ENCODE peak calls at places on chromosomes 4 and X, in nine cellular contexts. One of them, this sample, is unnamed.

GRCh38 chr4:8874003-8874895 is 2.6 kb upstream of the HMX1 start:
- DNase-seq in epithelial cell of esophagus: no peak
- DNase-seq in NCI-H1105: no peak
- DNase-seq in transverse colon: no peak
- DNase-seq in brain microvascular endothelial cell: no peak
- DNase-seq in Right ventricle myocardium superior: no peak
- DNase-seq in lower lobe of right lung: no peak
- DNase-seq in WERI-Rb-1: no peak
- DNase-seq in CD4-positive, alpha-beta memory T cell: no peak
- DNase-seq in this sample: no peak

GRCh38 chrX:17376381-17377046 is 1.5 kb downstream of the NHS start:
- DNase-seq in epithelial cell of esophagus: peak
- DNase-seq in NCI-H1105: no peak
- DNase-seq in transverse colon: peak
- DNase-seq in brain microvascular endothelial cell: no peak
- DNase-seq in Right ventricle myocardium superior: peak
- DNase-seq in lower lobe of right lung: no peak
- DNase-seq in WERI-Rb-1: no peak
- DNase-seq in CD4-positive, alpha-beta memory T cell: no peak
- DNase-seq in this sample: no peak

GRCh38 chr4:28686618-28687017 is 1826.0 kb downstream of the STIM2 start:
- DNase-seq in epithelial cell of esophagus: peak
- DNase-seq in NCI-H1105: no peak
- DNase-seq in transverse colon: peak
- DNase-seq in brain microvascular endothelial cell: peak
- DNase-seq in Right ventricle myocardium superior: peak
- DNase-seq in lower lobe of right lung: no peak
- DNase-seq in WERI-Rb-1: peak
- DNase-seq in CD4-positive, alpha-beta memory T cell: no peak
- DNase-seq in this sample: no peak

GRCh38 chr4:8010618-8011017 is 71.0 kb upstream of the AFAP1 start:
- DNase-seq in epithelial cell of esophagus: peak
- DNase-seq in NCI-H1105: peak
- DNase-seq in transverse colon: peak
- DNase-seq in brain microvascular endothelial cell: peak
- DNase-seq in Right ventricle myocardium superior: no peak
- DNase-seq in lower lobe of right lung: no peak
- DNase-seq in WERI-Rb-1: peak
- DNase-seq in CD4-positive, alpha-beta memory T cell: no peak
- DNase-seq in this sample: no peak

GRCh38 chrX:143945171-143945570 is 61.3 kb downstream of the UBE2NL start:
- DNase-seq in epithelial cell of esophagus: peak
- DNase-seq in NCI-H1105: no peak
- DNase-seq in transverse colon: no peak
- DNase-seq in brain microvascular endothelial cell: no peak
- DNase-seq in Right ventricle myocardium superior: no peak
- DNase-seq in lower lobe of right lung: no peak
- DNase-seq in WERI-Rb-1: no peak
- DNase-seq in CD4-positive, alpha-beta memory T cell: no peak
- DNase-seq in this sample: no peak

GRCh38 chrX:106608016-106608415 is 3.8 kb upstream of the RADX start:
- DNase-seq in epithelial cell of esophagus: peak
- DNase-seq in NCI-H1105: peak
- DNase-seq in transverse colon: no peak
- DNase-seq in brain microvascular endothelial cell: no peak
- DNase-seq in Right ventricle myocardium superior: no peak
- DNase-seq in lower lobe of right lung: peak
- DNase-seq in WERI-Rb-1: no peak
- DNase-seq in CD4-positive, alpha-beta memory T cell: peak
- DNase-seq in this sample: no peak

GRCh38 chrX:8728932-8729331 is 3.0 kb downstream of the ANOS1 start:
- DNase-seq in epithelial cell of esophagus: no peak
- DNase-seq in NCI-H1105: no peak
- DNase-seq in transverse colon: no peak
- DNase-seq in brain microvascular endothelial cell: no peak
- DNase-seq in Right ventricle myocardium superior: no peak
- DNase-seq in lower lobe of right lung: peak
- DNase-seq in WERI-Rb-1: no peak
- DNase-seq in CD4-positive, alpha-beta memory T cell: no peak
- DNase-seq in this sample: no peak

GRCh38 chrX:145821291-145821897 is 3.8 kb downstream of the SLITRK2 start:
- DNase-seq in epithelial cell of esophagus: no peak
- DNase-seq in NCI-H1105: peak
- DNase-seq in transverse colon: no peak
- DNase-seq in brain microvascular endothelial cell: no peak
- DNase-seq in Right ventricle myocardium superior: no peak
- DNase-seq in lower lobe of right lung: no peak
- DNase-seq in WERI-Rb-1: peak
- DNase-seq in CD4-positive, alpha-beta memory T cell: no peak
- DNase-seq in this sample: no peak

GRCh38 chrX:19839770-19840254 is 47.6 kb downstream of the SH3KBP1 start:
- DNase-seq in epithelial cell of esophagus: peak
- DNase-seq in NCI-H1105: no peak
- DNase-seq in transverse colon: no peak
- DNase-seq in brain microvascular endothelial cell: no peak
- DNase-seq in Right ventricle myocardium superior: no peak
- DNase-seq in lower lobe of right lung: no peak
- DNase-seq in WERI-Rb-1: no peak
- DNase-seq in CD4-positive, alpha-beta memory T cell: peak
- DNase-seq in this sample: no peak

GRCh38 chrX:134158821-134159512 is 78.0 kb upstream of the CCDC160 start:
- DNase-seq in epithelial cell of esophagus: no peak
- DNase-seq in NCI-H1105: no peak
- DNase-seq in transverse colon: no peak
- DNase-seq in brain microvascular endothelial cell: no peak
- DNase-seq in Right ventricle myocardium superior: no peak
- DNase-seq in lower lobe of right lung: no peak
- DNase-seq in WERI-Rb-1: no peak
- DNase-seq in CD4-positive, alpha-beta memory T cell: no peak
- DNase-seq in this sample: no peak

GRCh38 chr4:15515106-15515505 is 45.4 kb downstream of the CC2D2A start:
- DNase-seq in epithelial cell of esophagus: no peak
- DNase-seq in NCI-H1105: no peak
- DNase-seq in transverse colon: no peak
- DNase-seq in brain microvascular endothelial cell: peak
- DNase-seq in Right ventricle myocardium superior: no peak
- DNase-seq in lower lobe of right lung: no peak
- DNase-seq in WERI-Rb-1: peak
- DNase-seq in CD4-positive, alpha-beta memory T cell: no peak
- DNase-seq in this sample: no peak

GRCh38 chrX:56978172-56978571 is 17.2 kb downstream of the SPIN3 start:
- DNase-seq in epithelial cell of esophagus: peak
- DNase-seq in NCI-H1105: peak
- DNase-seq in transverse colon: peak
- DNase-seq in brain microvascular endothelial cell: peak
- DNase-seq in Right ventricle myocardium superior: no peak
- DNase-seq in lower lobe of right lung: no peak
- DNase-seq in WERI-Rb-1: peak
- DNase-seq in CD4-positive, alpha-beta memory T cell: peak
- DNase-seq in this sample: no peak

GRCh38 chrX:47175588-47175980 is 18.0 kb upstream of the UBA1 start:
- DNase-seq in epithelial cell of esophagus: no peak
- DNase-seq in NCI-H1105: no peak
- DNase-seq in transverse colon: no peak
- DNase-seq in brain microvascular endothelial cell: no peak
- DNase-seq in Right ventricle myocardium superior: no peak
- DNase-seq in lower lobe of right lung: no peak
- DNase-seq in WERI-Rb-1: no peak
- DNase-seq in CD4-positive, alpha-beta memory T cell: no peak
- DNase-seq in this sample: peak

GRCh38 chr4:64940698-64941097 is 531.4 kb upstream of the TECRL start:
- DNase-seq in epithelial cell of esophagus: peak
- DNase-seq in NCI-H1105: no peak
- DNase-seq in transverse colon: no peak
- DNase-seq in brain microvascular endothelial cell: no peak
- DNase-seq in Right ventricle myocardium superior: no peak
- DNase-seq in lower lobe of right lung: no peak
- DNase-seq in WERI-Rb-1: no peak
- DNase-seq in CD4-positive, alpha-beta memory T cell: no peak
- DNase-seq in this sample: no peak

GRCh38 chr4:37425857-37426256 is 181.3 kb downstream of the NWD2 start:
- DNase-seq in epithelial cell of esophagus: no peak
- DNase-seq in NCI-H1105: no peak
- DNase-seq in transverse colon: no peak
- DNase-seq in brain microvascular endothelial cell: no peak
- DNase-seq in Right ventricle myocardium superior: no peak
- DNase-seq in lower lobe of right lung: no peak
- DNase-seq in WERI-Rb-1: no peak
- DNase-seq in CD4-positive, alpha-beta memory T cell: no peak
- DNase-seq in this sample: no peak

GRCh38 chr4:182862921-182863320 is 54.3 kb downstream of the DCTD start:
- DNase-seq in epithelial cell of esophagus: peak
- DNase-seq in NCI-H1105: peak
- DNase-seq in transverse colon: peak
- DNase-seq in brain microvascular endothelial cell: no peak
- DNase-seq in Right ventricle myocardium superior: no peak
- DNase-seq in lower lobe of right lung: peak
- DNase-seq in WERI-Rb-1: no peak
- DNase-seq in CD4-positive, alpha-beta memory T cell: no peak
- DNase-seq in this sample: peak

GRCh38 chr4:81257021-81257420 is 42.0 kb upstream of the PRKG2 start:
- DNase-seq in epithelial cell of esophagus: no peak
- DNase-seq in NCI-H1105: no peak
- DNase-seq in transverse colon: no peak
- DNase-seq in brain microvascular endothelial cell: peak
- DNase-seq in Right ventricle myocardium superior: no peak
- DNase-seq in lower lobe of right lung: no peak
- DNase-seq in WERI-Rb-1: no peak
- DNase-seq in CD4-positive, alpha-beta memory T cell: no peak
- DNase-seq in this sample: no peak

GRCh38 chr4:13454786-13455185 is 29.4 kb downstream of the RAB28 start:
- DNase-seq in epithelial cell of esophagus: no peak
- DNase-seq in NCI-H1105: no peak
- DNase-seq in transverse colon: no peak
- DNase-seq in brain microvascular endothelial cell: no peak
- DNase-seq in Right ventricle myocardium superior: no peak
- DNase-seq in lower lobe of right lung: no peak
- DNase-seq in WERI-Rb-1: no peak
- DNase-seq in CD4-positive, alpha-beta memory T cell: no peak
- DNase-seq in this sample: no peak

GRCh38 chr4:113743690-113744089 is 17.8 kb downstream of the CAMK2D start:
- DNase-seq in epithelial cell of esophagus: no peak
- DNase-seq in NCI-H1105: no peak
- DNase-seq in transverse colon: no peak
- DNase-seq in brain microvascular endothelial cell: no peak
- DNase-seq in Right ventricle myocardium superior: no peak
- DNase-seq in lower lobe of right lung: no peak
- DNase-seq in WERI-Rb-1: no peak
- DNase-seq in CD4-positive, alpha-beta memory T cell: no peak
- DNase-seq in this sample: no peak

GRCh38 chr4:76764251-76764650 is 133.7 kb downstream of the SOWAHB start:
- DNase-seq in epithelial cell of esophagus: peak
- DNase-seq in NCI-H1105: no peak
- DNase-seq in transverse colon: no peak
- DNase-seq in brain microvascular endothelial cell: peak
- DNase-seq in Right ventricle myocardium superior: no peak
- DNase-seq in lower lobe of right lung: no peak
- DNase-seq in WERI-Rb-1: no peak
- DNase-seq in CD4-positive, alpha-beta memory T cell: no peak
- DNase-seq in this sample: no peak

GRCh38 chrX:39726810-39727209 is 370.9 kb downstream of the BCOR start:
- DNase-seq in epithelial cell of esophagus: peak
- DNase-seq in NCI-H1105: no peak
- DNase-seq in transverse colon: peak
- DNase-seq in brain microvascular endothelial cell: peak
- DNase-seq in Right ventricle myocardium superior: peak
- DNase-seq in lower lobe of right lung: no peak
- DNase-seq in WERI-Rb-1: peak
- DNase-seq in CD4-positive, alpha-beta memory T cell: no peak
- DNase-seq in this sample: no peak

GRCh38 chr4:118816538-118817177 is 19.3 kb downstream of the SEC24D start:
- DNase-seq in epithelial cell of esophagus: peak
- DNase-seq in NCI-H1105: no peak
- DNase-seq in transverse colon: no peak
- DNase-seq in brain microvascular endothelial cell: peak
- DNase-seq in Right ventricle myocardium superior: no peak
- DNase-seq in lower lobe of right lung: no peak
- DNase-seq in WERI-Rb-1: no peak
- DNase-seq in CD4-positive, alpha-beta memory T cell: no peak
- DNase-seq in this sample: no peak

GRCh38 chr4:40301592-40301991 is 33.5 kb upstream of the CHRNA9 start:
- DNase-seq in epithelial cell of esophagus: no peak
- DNase-seq in NCI-H1105: no peak
- DNase-seq in transverse colon: peak
- DNase-seq in brain microvascular endothelial cell: no peak
- DNase-seq in Right ventricle myocardium superior: no peak
- DNase-seq in lower lobe of right lung: no peak
- DNase-seq in WERI-Rb-1: no peak
- DNase-seq in CD4-positive, alpha-beta memory T cell: peak
- DNase-seq in this sample: no peak

GRCh38 chrX:132505116-132505515 is 16.3 kb upstream of the MBNL3 start:
- DNase-seq in epithelial cell of esophagus: no peak
- DNase-seq in NCI-H1105: no peak
- DNase-seq in transverse colon: peak
- DNase-seq in brain microvascular endothelial cell: no peak
- DNase-seq in Right ventricle myocardium superior: no peak
- DNase-seq in lower lobe of right lung: no peak
- DNase-seq in WERI-Rb-1: no peak
- DNase-seq in CD4-positive, alpha-beta memory T cell: no peak
- DNase-seq in this sample: no peak

GRCh38 chrX:151268836-151269235 is 92.5 kb downstream of the GPR50 start:
- DNase-seq in epithelial cell of esophagus: no peak
- DNase-seq in NCI-H1105: no peak
- DNase-seq in transverse colon: no peak
- DNase-seq in brain microvascular endothelial cell: no peak
- DNase-seq in Right ventricle myocardium superior: no peak
- DNase-seq in lower lobe of right lung: no peak
- DNase-seq in WERI-Rb-1: no peak
- DNase-seq in CD4-positive, alpha-beta memory T cell: no peak
- DNase-seq in this sample: no peak

GRCh38 chrX:19030805-19031204 is 46.9 kb upstream of the PHKA2 start:
- DNase-seq in epithelial cell of esophagus: peak
- DNase-seq in NCI-H1105: no peak
- DNase-seq in transverse colon: no peak
- DNase-seq in brain microvascular endothelial cell: peak
- DNase-seq in Right ventricle myocardium superior: no peak
- DNase-seq in lower lobe of right lung: no peak
- DNase-seq in WERI-Rb-1: no peak
- DNase-seq in CD4-positive, alpha-beta memory T cell: no peak
- DNase-seq in this sample: no peak

GRCh38 chr4:1279253-1279652 is 10.4 kb upstream of the MAEA start:
- DNase-seq in epithelial cell of esophagus: no peak
- DNase-seq in NCI-H1105: no peak
- DNase-seq in transverse colon: no peak
- DNase-seq in brain microvascular endothelial cell: no peak
- DNase-seq in Right ventricle myocardium superior: no peak
- DNase-seq in lower lobe of right lung: no peak
- DNase-seq in WERI-Rb-1: no peak
- DNase-seq in CD4-positive, alpha-beta memory T cell: no peak
- DNase-seq in this sample: no peak

GRCh38 chr4:161714022-161714751 is 449.6 kb downstream of the FSTL5 start:
- DNase-seq in epithelial cell of esophagus: peak
- DNase-seq in NCI-H1105: no peak
- DNase-seq in transverse colon: no peak
- DNase-seq in brain microvascular endothelial cell: peak
- DNase-seq in Right ventricle myocardium superior: no peak
- DNase-seq in lower lobe of right lung: no peak
- DNase-seq in WERI-Rb-1: peak
- DNase-seq in CD4-positive, alpha-beta memory T cell: no peak
- DNase-seq in this sample: no peak

GRCh38 chr4:147560632-147561031 is 56.6 kb upstream of the TMEM184C start:
- DNase-seq in epithelial cell of esophagus: peak
- DNase-seq in NCI-H1105: no peak
- DNase-seq in transverse colon: no peak
- DNase-seq in brain microvascular endothelial cell: no peak
- DNase-seq in Right ventricle myocardium superior: no peak
- DNase-seq in lower lobe of right lung: no peak
- DNase-seq in WERI-Rb-1: no peak
- DNase-seq in CD4-positive, alpha-beta memory T cell: no peak
- DNase-seq in this sample: no peak

GRCh38 chr4:10386044-10386443 is 71.2 kb downstream of the ZNF518B start:
- DNase-seq in epithelial cell of esophagus: no peak
- DNase-seq in NCI-H1105: no peak
- DNase-seq in transverse colon: no peak
- DNase-seq in brain microvascular endothelial cell: no peak
- DNase-seq in Right ventricle myocardium superior: no peak
- DNase-seq in lower lobe of right lung: no peak
- DNase-seq in WERI-Rb-1: no peak
- DNase-seq in CD4-positive, alpha-beta memory T cell: no peak
- DNase-seq in this sample: no peak

GRCh38 chr4:59869559-59869958 is 1330.6 kb upstream of the ADGRL3 start:
- DNase-seq in epithelial cell of esophagus: no peak
- DNase-seq in NCI-H1105: no peak
- DNase-seq in transverse colon: no peak
- DNase-seq in brain microvascular endothelial cell: no peak
- DNase-seq in Right ventricle myocardium superior: no peak
- DNase-seq in lower lobe of right lung: no peak
- DNase-seq in WERI-Rb-1: no peak
- DNase-seq in CD4-positive, alpha-beta memory T cell: no peak
- DNase-seq in this sample: no peak

This sample was measured in posterior vena cava.